ENCODE peak calls at places on chromosome 15, in five cellular contexts. V is psoas muscle, N is uterus, C is epithelial cell of esophagus, R is PC-3. P is an unnamed sample.

GRCh38 chr15:83746231-83746630 is 92.3 kb downstream of the ADAMTSL3 start:
- DNase-seq in V (no peak), N (no peak), C (peak; percentile 76), R (peak; percentile 92), P (no peak)

GRCh38 chr15:54567408-54568040 is 589.3 kb downstream of the UNC13C start:
- DNase-seq in V (no peak), N (no peak), C (no peak), R (no peak), P (no peak)

GRCh38 chr15:21260966-21261395 is 179.3 kb downstream of the POTEB3 start:
- DNase-seq in V (peak; percentile 48), N (no peak), C (no peak), R (peak; percentile 1), P (no peak)

GRCh38 chr15:45091161-45091560 is 22.8 kb downstream of the DUOX2 start:
- DNase-seq in V (no peak), N (no peak), C (peak; percentile 66), R (no peak), P (no peak)

GRCh38 chr15:101193063-101193712 is 58.7 kb downstream of the CHSY1 start:
- DNase-seq in V (peak; percentile 81), N (no peak), C (peak; percentile 47), R (no peak), P (no peak)

GRCh38 chr15:70195808-70196304 is 98.1 kb upstream of the TLE3 start:
- DNase-seq in V (peak; percentile 95), N (peak; percentile 88), C (peak; percentile 72), R (peak; percentile 6), P (peak; percentile 48)

GRCh38 chr15:29690765-29691475 is 131.3 kb downstream of the TJP1 start:
- DNase-seq in V (no peak), N (no peak), C (peak; percentile 51), R (peak; percentile 30), P (peak; percentile 80)

GRCh38 chr15:80875568-80875967 is 96.4 kb downstream of the CEMIP start:
- DNase-seq in V (no peak), N (no peak), C (no peak), R (no peak), P (no peak)

GRCh38 chr15:90871097-90871715 is 2.8 kb downstream of the FURIN start:
- DNase-seq in V (peak; percentile 76), N (peak; percentile 31), C (no peak), R (no peak), P (no peak)

GRCh38 chr15:80770356-80770705 is 8.8 kb upstream of the CEMIP start:
- DNase-seq in V (no peak), N (no peak), C (no peak), R (no peak), P (no peak)

GRCh38 chr15:40128746-40129660 is 20.3 kb upstream of the BMF start:
- DNase-seq in V (no peak), N (no peak), C (no peak), R (no peak), P (no peak)

GRCh38 chr15:61834076-61834697 is 226.1 kb downstream of the VPS13C start:
- DNase-seq in V (peak; percentile 89), N (peak; percentile 84), C (peak; percentile 77), R (peak; percentile 83), P (peak; percentile 96)

GRCh38 chr15:39474657-39475056 is 106.2 kb upstream of the THBS1 start:
- DNase-seq in V (no peak), N (no peak), C (no peak), R (no peak), P (no peak)

GRCh38 chr15:91865903-91866302 is 12.4 kb downstream of the SLCO3A1 start:
- DNase-seq in V (no peak), N (no peak), C (peak; percentile 67), R (no peak), P (no peak)

GRCh38 chr15:90609254-90610185 is 79.8 kb downstream of the CRTC3 start:
- DNase-seq in V (no peak), N (no peak), C (no peak), R (no peak), P (peak; percentile 34)

GRCh38 chr15:80578871-80579270 is 116.2 kb upstream of the ABHD17C start:
- DNase-seq in V (no peak), N (no peak), C (no peak), R (no peak), P (no peak)

GRCh38 chr15:81686021-81686420 is 312.0 kb upstream of the TMC3 start:
- DNase-seq in V (no peak), N (no peak), C (no peak), R (no peak), P (no peak)

GRCh38 chr15:98866503-98866902 is 141.1 kb downstream of the PGPEP1L start:
- DNase-seq in V (no peak), N (peak; percentile 58), C (no peak), R (no peak), P (no peak)

GRCh38 chr15:56040081-56041035 is 46.9 kb upstream of the NEDD4 start:
- DNase-seq in V (peak; percentile 54), N (peak; percentile 85), C (peak; percentile 98), R (peak; percentile 85), P (peak; percentile 90)

GRCh38 chr15:41934843-41935242 is 37.5 kb downstream of the EHD4 start:
- DNase-seq in V (no peak), N (no peak), C (peak; percentile 78), R (peak; percentile 85), P (no peak)

GRCh38 chr15:28977377-28978010 is 91.7 kb downstream of the APBA2 start:
- DNase-seq in V (no peak), N (no peak), C (peak; percentile 95), R (peak; percentile 97), P (peak; percentile 48)

GRCh38 chr15:60299452-60300047 is 98.2 kb downstream of the ANXA2 start:
- DNase-seq in V (no peak), N (peak; percentile 49), C (peak; percentile 90), R (peak; percentile 13), P (peak; percentile 49)

GRCh38 chr15:97692317-97693015 is 268.0 kb upstream of the ARRDC4 start:
- DNase-seq in V (peak; percentile 55), N (no peak), C (no peak), R (no peak), P (no peak)

GRCh38 chr15:89542369-89542768 is 32.9 kb upstream of the TICRR start:
- DNase-seq in V (no peak), N (no peak), C (peak; percentile 20), R (no peak), P (no peak)
- H3K4me3 ChIP-seq in V (no peak overlapping the region), N (no peak overlapping the region), C (no peak overlapping the region), R (no peak overlapping the region), P (no peak overlapping the region)

GRCh38 chr15:32715276-32715675 is 2.5 kb upstream of the GREM1 start:
- DNase-seq in V (no peak), N (no peak), C (peak; percentile 50), R (peak; percentile 19), P (no peak)
- H3K4me3 ChIP-seq in V (no peak overlapping the region), N (no peak overlapping the region), C (no peak overlapping the region), R (no peak overlapping the region), P (no peak overlapping the region)

DNA sequence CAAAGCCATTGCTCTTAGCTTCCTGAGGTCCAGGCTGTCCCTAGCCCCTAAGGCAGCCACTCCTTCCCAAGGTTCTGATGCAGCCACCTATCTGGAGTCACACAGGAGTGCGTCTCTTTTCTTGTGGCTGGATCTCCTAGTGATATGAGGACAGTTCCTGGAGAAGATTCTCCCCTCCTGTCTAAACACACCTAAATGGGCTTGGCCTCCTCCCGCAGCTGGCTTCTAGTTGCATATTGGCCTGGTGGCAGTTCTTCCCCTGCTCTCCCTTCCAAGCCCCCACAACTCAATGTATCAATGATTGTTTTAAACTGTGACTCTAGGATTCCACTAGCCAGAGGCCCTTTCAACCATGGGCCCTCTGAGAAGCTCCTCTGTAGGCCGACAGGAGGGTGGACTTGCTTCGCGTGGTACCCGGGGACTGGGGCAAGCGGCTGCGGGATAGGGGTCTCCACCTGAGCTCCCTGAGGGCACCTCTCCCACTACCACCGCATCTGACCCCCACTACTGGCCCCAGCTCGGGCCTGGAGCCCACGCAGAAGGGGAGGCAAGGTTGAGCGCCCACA is 1.4 kb downstream of the ITGA11 start:
- DNase-seq in V (no peak), N (no peak), C (no peak), R (no peak), P (peak; percentile 78)
- H3K4me3 ChIP-seq in V (peak overlapping the region; percentile 66), N (peak overlapping the region; percentile 72), C (no peak overlapping the region), R (no peak overlapping the region), P (no peak overlapping the region)

DNA sequence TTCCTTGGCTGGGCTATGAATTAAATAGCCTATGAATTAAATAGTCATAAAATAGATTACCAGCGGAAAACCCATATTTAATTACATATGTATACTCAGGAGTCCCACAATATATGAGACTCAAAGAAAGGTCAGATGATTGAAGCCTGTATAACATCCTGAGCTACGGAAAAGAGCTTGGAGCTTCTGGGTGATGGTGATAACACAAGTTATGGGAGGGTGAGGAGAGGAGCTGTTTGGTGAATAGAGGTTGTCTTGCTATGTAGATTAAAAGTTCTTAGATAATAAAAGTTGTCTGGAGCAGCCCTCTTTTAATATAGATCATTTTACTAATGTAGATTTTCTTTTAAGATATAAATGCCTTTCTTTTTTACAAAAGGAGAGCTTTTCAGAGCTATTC is 1.8 kb downstream of the PML start:
- DNase-seq in V (no peak), N (no peak), C (no peak), R (no peak), P (no peak)
- H3K4me3 ChIP-seq in V (peak overlapping the region; percentile 92), N (peak overlapping the region; percentile 80), C (peak overlapping the region; percentile 94), R (peak overlapping the region; percentile 84), P (no peak overlapping the region)

GRCh38 chr15:75714195-75714594 is 1.5 kb upstream of the CSPG4 start:
- DNase-seq in V (no peak), N (no peak), C (no peak), R (no peak), P (no peak)

GRCh38 chr15:75718326-75718725 is 5.7 kb upstream of the CSPG4 start:
- DNase-seq in V (no peak), N (peak; percentile 73), C (peak; percentile 65), R (peak; percentile 54), P (no peak)

GRCh38 chr15:75713338-75713895 is 769 bp upstream of the CSPG4 start:
- DNase-seq in V (peak; percentile 70), N (peak; percentile 72), C (peak; percentile 39), R (no peak), P (no peak)

DNA sequence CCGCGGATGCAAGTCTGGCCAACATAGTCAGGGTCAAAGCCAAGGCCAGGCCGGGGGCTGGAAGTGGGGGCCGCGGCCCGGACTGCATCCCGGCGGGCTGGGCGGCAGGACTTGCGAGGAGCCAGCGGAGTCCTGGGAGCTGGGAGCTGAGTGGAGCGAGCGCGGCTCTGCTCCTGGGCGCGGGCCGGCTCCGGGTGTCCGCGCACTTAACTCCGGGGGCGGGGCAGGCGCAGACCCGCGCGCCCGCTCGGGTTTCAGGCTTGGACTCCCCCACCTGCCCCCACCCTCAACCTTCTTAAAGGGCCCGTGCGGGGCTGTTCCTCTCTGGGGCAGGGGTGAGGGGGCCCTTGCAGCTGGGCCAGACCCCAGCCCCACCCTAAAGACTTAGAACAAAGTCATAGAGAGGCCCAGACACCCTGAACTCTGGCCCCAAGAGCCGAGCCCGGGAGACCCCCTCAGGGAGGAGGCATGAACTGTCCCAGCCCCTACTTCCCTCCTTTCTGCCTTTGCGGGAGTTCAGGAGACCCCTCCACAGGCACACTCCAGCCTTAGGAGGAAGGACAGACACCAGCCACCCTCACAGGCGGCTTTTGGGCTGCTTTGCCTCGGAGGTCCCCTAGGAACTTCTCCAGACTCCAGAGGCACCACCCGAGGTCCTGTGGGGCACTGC is at the start of gene CSPG4:
- DNase-seq in V (peak; percentile 85), N (peak; percentile 74), C (peak; percentile 65), R (peak; percentile 47), P (no peak)
- H3K4me3 ChIP-seq in V (peak within 1 kb of the TSS; percentile 83), N (peak within 1 kb of the TSS; percentile 57), C (peak within 1 kb of the TSS; percentile 64), R (peak within 1 kb of the TSS; percentile 54), P (peak within 1 kb of the TSS; percentile 20)

GRCh38 chr15:79031821-79032220 is 58.8 kb downstream of the RASGRF1 start:
- DNase-seq in V (no peak), N (no peak), C (no peak), R (no peak), P (no peak)
- H3K4me3 ChIP-seq in V (no peak overlapping the region), N (no peak overlapping the region), C (no peak overlapping the region), R (no peak overlapping the region), P (no peak overlapping the region)